ENCODE peak calls at places on chromosome 16, in four cellular contexts. One of them, this sample, is unnamed.

GRCh38 chr16:89031715-89032659 is 55.0 kb upstream of the CBFA2T3 start:
- DNase-seq in thoracic aorta: no peak
- DNase-seq in transverse colon: peak; percentile 56
- DNase-seq in left ventricle myocardium inferior: peak; percentile 28
- DNase-seq in this sample: no peak

GRCh38 chr16:88922114-88922825 is 54.7 kb downstream of the CBFA2T3 start:
- DNase-seq in thoracic aorta: peak; percentile 22
- DNase-seq in transverse colon: peak; percentile 67
- DNase-seq in left ventricle myocardium inferior: peak; percentile 89
- DNase-seq in this sample: peak; percentile 13

GRCh38 chr16:27720731-27721547 is 171.0 kb downstream of the KATNIP start:
- DNase-seq in thoracic aorta: no peak
- DNase-seq in transverse colon: no peak
- DNase-seq in left ventricle myocardium inferior: peak; percentile 44
- DNase-seq in this sample: no peak

GRCh38 chr16:3171181-3171854 is 16.7 kb upstream of the OR1F1 start:
- DNase-seq in thoracic aorta: no peak
- DNase-seq in transverse colon: no peak
- DNase-seq in left ventricle myocardium inferior: no peak
- DNase-seq in this sample: no peak

GRCh38 chr16:54097774-54098173 is 188.8 kb downstream of the IRX3 start:
- DNase-seq in thoracic aorta: no peak
- DNase-seq in transverse colon: no peak
- DNase-seq in left ventricle myocardium inferior: no peak
- DNase-seq in this sample: no peak

GRCh38 chr16:49021136-49021535 is 260.5 kb downstream of the CBLN1 start:
- DNase-seq in thoracic aorta: no peak
- DNase-seq in transverse colon: no peak
- DNase-seq in left ventricle myocardium inferior: no peak
- DNase-seq in this sample: no peak

GRCh38 chr16:57758331-57759117 is 23.0 kb downstream of the KATNB1 start:
- DNase-seq in thoracic aorta: no peak
- DNase-seq in transverse colon: no peak
- DNase-seq in left ventricle myocardium inferior: no peak
- DNase-seq in this sample: no peak

GRCh38 chr16:16971042-16971441 is 499.7 kb downstream of the XYLT1 start:
- DNase-seq in thoracic aorta: no peak
- DNase-seq in transverse colon: no peak
- DNase-seq in left ventricle myocardium inferior: no peak
- DNase-seq in this sample: no peak

GRCh38 chr16:68744744-68745280 is 7.7 kb downstream of the CDH1 start:
- DNase-seq in thoracic aorta: no peak
- DNase-seq in transverse colon: peak; percentile 86
- DNase-seq in left ventricle myocardium inferior: no peak
- DNase-seq in this sample: peak; percentile 6

GRCh38 chr16:88058136-88058535 is 106.9 kb downstream of the BANP start:
- DNase-seq in thoracic aorta: no peak
- DNase-seq in transverse colon: no peak
- DNase-seq in left ventricle myocardium inferior: peak; percentile 5
- DNase-seq in this sample: no peak

GRCh38 chr16:456891-457483 is 31.5 kb downstream of the RAB11FIP3 start:
- DNase-seq in thoracic aorta: peak; percentile 13
- DNase-seq in transverse colon: no peak
- DNase-seq in left ventricle myocardium inferior: no peak
- DNase-seq in this sample: peak; percentile 10

GRCh38 chr16:397736-398332 is 835 bp downstream of the NME4 start:
- DNase-seq in thoracic aorta: no peak
- DNase-seq in transverse colon: peak; percentile 81
- DNase-seq in left ventricle myocardium inferior: peak; percentile 74
- DNase-seq in this sample: peak; percentile 50

GRCh38 chr16:72464052-72464451 is 292.1 kb upstream of the PMFBP1 start:
- DNase-seq in thoracic aorta: no peak
- DNase-seq in transverse colon: no peak
- DNase-seq in left ventricle myocardium inferior: no peak
- DNase-seq in this sample: no peak

GRCh38 chr16:72464597-72465368 is 292.8 kb upstream of the PMFBP1 start:
- DNase-seq in thoracic aorta: no peak
- DNase-seq in transverse colon: no peak
- DNase-seq in left ventricle myocardium inferior: no peak
- DNase-seq in this sample: no peak

GRCh38 chr16:72469932-72470331 is 298.0 kb upstream of the PMFBP1 start:
- DNase-seq in thoracic aorta: no peak
- DNase-seq in transverse colon: no peak
- DNase-seq in left ventricle myocardium inferior: no peak
- DNase-seq in this sample: no peak

GRCh38 chr16:72468582-72468981 is 296.6 kb upstream of the PMFBP1 start:
- DNase-seq in thoracic aorta: no peak
- DNase-seq in transverse colon: no peak
- DNase-seq in left ventricle myocardium inferior: no peak
- DNase-seq in this sample: peak; percentile 40

DNA sequence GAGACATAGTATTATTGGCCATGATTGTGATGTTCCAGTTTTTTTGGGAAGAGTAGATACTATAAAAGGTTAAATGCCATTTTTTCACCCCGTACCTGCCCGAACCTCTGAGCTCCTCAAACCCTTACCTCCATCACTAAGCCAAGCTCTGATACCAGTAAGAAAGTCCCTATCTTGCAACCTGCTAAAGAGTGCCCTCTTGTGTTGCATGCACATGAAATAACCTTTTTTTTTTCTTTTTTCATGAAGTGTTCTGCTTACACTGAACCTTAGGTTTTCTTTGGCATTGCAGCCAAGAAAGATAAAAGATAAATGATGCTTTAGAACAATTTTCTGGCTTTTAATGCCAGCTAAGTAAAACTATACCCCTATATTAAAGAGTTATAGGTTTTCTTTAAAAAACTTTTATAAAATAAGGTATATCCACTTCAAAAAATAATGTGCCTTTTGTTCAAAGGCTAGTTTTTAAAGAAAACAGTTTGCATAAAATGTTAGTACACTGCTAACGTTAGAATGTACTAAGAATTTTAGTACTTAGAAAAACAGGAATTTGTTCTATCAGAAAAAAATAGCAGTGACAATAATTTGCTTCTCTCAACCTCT is 295.3 kb upstream of the PMFBP1 start:
- DNase-seq in thoracic aorta: no peak
- DNase-seq in transverse colon: no peak
- DNase-seq in left ventricle myocardium inferior: no peak
- DNase-seq in this sample: peak; percentile 31
- TF ChIP-seq CTCF in thoracic aorta: peak; percentile 30
- TF ChIP-seq CTCF in transverse colon: peak; percentile 34
- TF ChIP-seq CTCF in left ventricle myocardium inferior: peak; percentile 47
- TF ChIP-seq CTCF in this sample: peak; percentile 70

GRCh38 chr16:79071424-79071823 is 529.1 kb downstream of the MAF start:
- DNase-seq in thoracic aorta: no peak
- DNase-seq in transverse colon: peak; percentile 12
- DNase-seq in left ventricle myocardium inferior: no peak
- DNase-seq in this sample: no peak

GRCh38 chr16:79066621-79067020 is 533.9 kb downstream of the MAF start:
- DNase-seq in thoracic aorta: no peak
- DNase-seq in transverse colon: no peak
- DNase-seq in left ventricle myocardium inferior: no peak
- DNase-seq in this sample: no peak

GRCh38 chr16:79067600-79067999 is 532.9 kb downstream of the MAF start:
- DNase-seq in thoracic aorta: no peak
- DNase-seq in transverse colon: no peak
- DNase-seq in left ventricle myocardium inferior: no peak
- DNase-seq in this sample: no peak

GRCh38 chr16:79069634-79070033 is 530.9 kb downstream of the MAF start:
- DNase-seq in thoracic aorta: no peak
- DNase-seq in transverse colon: no peak
- DNase-seq in left ventricle myocardium inferior: no peak
- DNase-seq in this sample: no peak

GRCh38 chr16:79069118-79069517 is 531.4 kb downstream of the MAF start:
- DNase-seq in thoracic aorta: no peak
- DNase-seq in transverse colon: no peak
- DNase-seq in left ventricle myocardium inferior: no peak
- DNase-seq in this sample: no peak
- H3K27ac ChIP-seq in thoracic aorta: no peak overlapping the region
- H3K27ac ChIP-seq in transverse colon: peak overlapping the region; percentile 55
- H3K27ac ChIP-seq in left ventricle myocardium inferior: no peak overlapping the region
- H3K27ac ChIP-seq in this sample: no peak overlapping the region

DNA sequence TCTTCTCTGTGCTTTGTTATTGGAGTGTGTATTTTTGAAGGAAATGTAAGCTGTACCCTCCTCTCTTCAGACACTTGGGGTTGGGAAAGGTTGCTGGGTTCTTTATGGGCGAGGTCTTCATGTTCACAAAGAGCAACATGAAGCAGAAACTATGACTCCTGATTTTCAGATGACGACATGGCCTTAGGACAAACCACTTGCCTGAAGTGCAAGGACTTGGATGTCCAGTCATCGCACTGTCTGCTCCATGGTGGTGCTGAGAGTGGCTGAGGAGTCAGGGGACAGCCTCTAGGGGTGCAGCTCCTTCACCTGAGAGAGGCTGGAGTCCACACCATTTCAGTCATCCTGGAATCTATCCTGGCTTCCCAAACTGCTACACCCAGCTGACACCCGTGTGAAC is 183.9 kb upstream of the CDH5 start:
- DNase-seq in thoracic aorta: no peak
- DNase-seq in transverse colon: no peak
- DNase-seq in left ventricle myocardium inferior: no peak
- DNase-seq in this sample: no peak
- TF ChIP-seq CTCF in thoracic aorta: no peak
- TF ChIP-seq CTCF in transverse colon: no peak
- TF ChIP-seq CTCF in left ventricle myocardium inferior: no peak
- TF ChIP-seq CTCF in this sample: no peak

GRCh38 chr16:82302007-82302733 is 132.1 kb upstream of the MPHOSPH6 start:
- DNase-seq in thoracic aorta: no peak
- DNase-seq in transverse colon: no peak
- DNase-seq in left ventricle myocardium inferior: peak; percentile 31
- DNase-seq in this sample: no peak
- H3K27ac ChIP-seq in thoracic aorta: no peak overlapping the region
- H3K27ac ChIP-seq in transverse colon: no peak overlapping the region
- H3K27ac ChIP-seq in left ventricle myocardium inferior: peak overlapping the region; percentile 90
- H3K27ac ChIP-seq in this sample: no peak overlapping the region

This sample was measured in brain microvascular endothelial cell.